ENCODE peak calls at places on chromosomes 3 and 15, in four cellular contexts. G is transverse colon, K is fibroblast of lung, Q is GM23248. A is an unnamed sample.
A peak's percentile ranks its signal among the peaks of the same experiment; 100 is the strongest.

GRCh38 chr3:136802481-136802996 is 16.4 kb upstream of the SLC35G2 start:
- DNase-seq in G (no peak), K (peak; percentile 36), Q (peak; percentile 48), A (no peak)

GRCh38 chr3:69122398-69122797 is at the start of gene LMOD3:
- DNase-seq in G (no peak), K (peak; percentile 37), Q (no peak), A (no peak)

GRCh38 chr3:195282982-195283381 is 12.0 kb upstream of the XXYLT1 start:
- DNase-seq in G (no peak), K (no peak), Q (no peak), A (no peak)

GRCh38 chr3:158617982-158618875 is 26.1 kb upstream of the GFM1 start:
- DNase-seq in G (no peak), K (no peak), Q (no peak), A (no peak)

GRCh38 chr15:95405447-95405846 is 925.1 kb upstream of the NR2F2 start:
- DNase-seq in G (no peak), K (peak; percentile 75), Q (peak; percentile 29), A (no peak)

GRCh38 chr15:100959066-100960050 is 40.2 kb downstream of the LRRK1 start:
- DNase-seq in G (no peak), K (no peak), Q (no peak), A (no peak)

GRCh38 chr15:45393851-45394250 is 15.5 kb upstream of the GATM start:
- DNase-seq in G (no peak), K (no peak), Q (peak; percentile 21), A (no peak)

GRCh38 chr3:189137416-189137815 is 34.4 kb upstream of the TPRG1 start:
- DNase-seq in G (no peak), K (no peak), Q (no peak), A (no peak)

GRCh38 chr3:166080096-166080495 is 242.9 kb upstream of the BCHE start:
- DNase-seq in G (no peak), K (no peak), Q (no peak), A (no peak)

GRCh38 chr3:46668591-46668990 is 24.9 kb downstream of the ALS2CL start:
- DNase-seq in G (peak; percentile 5), K (no peak), Q (no peak), A (no peak)

GRCh38 chr3:79766474-79767193 is 1.2 kb downstream of the ROBO1 start:
- DNase-seq in G (no peak), K (peak; percentile 5), Q (no peak), A (no peak)

GRCh38 chr15:91853968-91854943 is 748 bp downstream of the SLCO3A1 start:
- DNase-seq in G (peak; percentile 57), K (peak; percentile 10), Q (peak; percentile 73), A (peak; percentile 29)

GRCh38 chr15:51193526-51193925 is 98.8 kb upstream of the TNFAIP8L3 start:
- DNase-seq in G (no peak), K (no peak), Q (no peak), A (no peak)

GRCh38 chr15:59035157-59035556 is 47.7 kb downstream of the RNF111 start:
- DNase-seq in G (no peak), K (no peak), Q (no peak), A (no peak)

GRCh38 chr15:101055411-101055810 is 136.3 kb downstream of the LRRK1 start:
- DNase-seq in G (no peak), K (no peak), Q (no peak), A (no peak)

GRCh38 chr3:46442591-46443530 is 21.8 kb downstream of the LTF start:
- DNase-seq in G (peak; percentile 72), K (peak; percentile 60), Q (peak; percentile 58), A (no peak)

GRCh38 chr15:60569596-60569995 is 90.7 kb upstream of the ICE2 start:
- DNase-seq in G (no peak), K (no peak), Q (no peak), A (no peak)

GRCh38 chr3:38576131-38577088 is 73.1 kb downstream of the SCN5A start:
- DNase-seq in G (peak; percentile 4), K (no peak), Q (no peak), A (no peak)

GRCh38 chr3:118938183-118938961 is 96.3 kb downstream of the IGSF11 start:
- DNase-seq in G (no peak), K (peak; percentile 5), Q (no peak), A (no peak)

GRCh38 chr3:40497288-40497687 is 8.6 kb upstream of the ZNF620 start:
- DNase-seq in G (no peak), K (no peak), Q (no peak), A (no peak)

GRCh38 chr3:17585561-17586325 is 156.7 kb downstream of the TBC1D5 start:
- DNase-seq in G (no peak), K (no peak), Q (no peak), A (no peak)

GRCh38 chr3:37504583-37505357 is 330.4 kb upstream of the LRRFIP2 start:
- DNase-seq in G (no peak), K (no peak), Q (no peak), A (no peak)

GRCh38 chr3:24446032-24446431 is 48.6 kb downstream of the THRB start:
- DNase-seq in G (no peak), K (no peak), Q (no peak), A (no peak)

GRCh38 chr15:23797747-23798157 is 110.6 kb upstream of the NDN start:
- DNase-seq in G (no peak), K (no peak), Q (no peak), A (no peak)

GRCh38 chr3:19888428-19889152 is 45.4 kb downstream of the EFHB start:
- DNase-seq in G (no peak), K (no peak), Q (peak; percentile 23), A (no peak)

GRCh38 chr3:150798122-150798618 is 35.2 kb upstream of the SIAH2 start:
- DNase-seq in G (peak; percentile 14), K (no peak), Q (no peak), A (no peak)

GRCh38 chr15:34783471-34783870 is 11.9 kb downstream of the ACTC1 start:
- DNase-seq in G (no peak), K (no peak), Q (no peak), A (no peak)

GRCh38 chr3:142647856-142648255 is 51.7 kb downstream of the PLS1 start:
- DNase-seq in G (peak; percentile 64), K (no peak), Q (peak; percentile 41), A (no peak)

GRCh38 chr15:81450721-81451120 is 76.7 kb upstream of the TMC3 start:
- DNase-seq in G (no peak), K (no peak), Q (no peak), A (no peak)

GRCh38 chr15:90300988-90301715 is 35.7 kb downstream of the NGRN start:
- DNase-seq in G (peak; percentile 69), K (peak; percentile 35), Q (peak; percentile 51), A (peak; percentile 48)

GRCh38 chr15:28185148-28185895 is 86.2 kb upstream of the OCA2 start:
- DNase-seq in G (no peak), K (no peak), Q (no peak), A (no peak)

GRCh38 chr15:43469867-43470266 is 23.1 kb downstream of the TP53BP1 start:
- DNase-seq in G (no peak), K (peak; percentile 60), Q (peak; percentile 76), A (no peak)

GRCh38 chr15:77483426-77483825 is 62.7 kb downstream of the HMG20A start:
- DNase-seq in G (no peak), K (no peak), Q (no peak), A (no peak)

GRCh38 chr15:25783607-25784131 is 79.5 kb downstream of the ATP10A start:
- DNase-seq in G (no peak), K (peak; percentile 28), Q (peak; percentile 72), A (no peak)

GRCh38 chr15:99844150-99844549 is 110.9 kb upstream of the LYSMD4 start:
- DNase-seq in G (no peak), K (no peak), Q (no peak), A (no peak)

GRCh38 chr3:90055721-90056120 is 948.3 kb downstream of the EPHA3 start:
- DNase-seq in G (no peak), K (peak; percentile 77), Q (no peak), A (no peak)

GRCh38 chr3:41966206-41966605 is 4.3 kb upstream of the ULK4 start:
- DNase-seq in G (no peak), K (no peak), Q (no peak), A (no peak)

GRCh38 chr3:30752961-30753360 is 141.5 kb downstream of the GADL1 start:
- DNase-seq in G (peak; percentile 41), K (peak; percentile 87), Q (peak; percentile 88), A (no peak)

GRCh38 chr3:155202626-155203025 is 90.9 kb downstream of the STRIT1 start:
- DNase-seq in G (no peak), K (peak; percentile 89), Q (peak; percentile 79), A (no peak)
- H3K9me3 ChIP-seq in G (no peaks in the 10 kb centered on the region), K (no peaks in the 10 kb centered on the region), Q (no peaks in the 10 kb centered on the region), A (no peaks in the 10 kb centered on the region)

DNA sequence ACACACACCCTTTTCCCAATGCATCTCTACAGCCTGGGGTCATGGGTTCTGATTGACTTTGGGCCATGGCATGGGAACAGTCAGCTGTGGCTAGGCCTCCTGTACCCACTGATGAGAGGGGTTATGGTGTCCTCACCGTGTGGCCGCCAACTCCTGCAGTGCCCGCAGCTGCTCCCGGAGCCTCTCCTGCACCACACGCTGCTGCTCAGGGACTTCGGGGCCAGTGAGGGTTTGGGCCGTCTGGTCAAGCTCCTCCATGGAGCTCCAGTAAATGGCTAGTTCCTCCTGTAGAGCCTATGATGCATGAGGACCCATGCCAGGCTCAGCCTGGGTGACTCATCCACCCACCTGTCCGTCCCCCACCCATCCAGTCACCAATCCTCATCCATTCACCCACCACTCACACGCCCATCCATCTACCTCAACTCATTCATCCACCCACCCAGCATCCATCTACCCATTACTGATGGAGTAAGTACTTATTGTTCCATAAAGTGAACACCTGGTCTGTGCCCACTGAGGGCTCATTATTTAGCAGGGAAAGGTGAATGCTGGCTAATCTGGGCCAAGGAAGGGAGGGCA is 21.6 kb downstream of the SPTBN5 start:
- DNase-seq in G (no peak), K (no peak), Q (no peak), A (no peak)
- H3K9me3 ChIP-seq in G (no peaks in the 10 kb centered on the region), K (no peaks in the 10 kb centered on the region), Q (no peaks in the 10 kb centered on the region), A (no peaks in the 10 kb centered on the region)

DNA sequence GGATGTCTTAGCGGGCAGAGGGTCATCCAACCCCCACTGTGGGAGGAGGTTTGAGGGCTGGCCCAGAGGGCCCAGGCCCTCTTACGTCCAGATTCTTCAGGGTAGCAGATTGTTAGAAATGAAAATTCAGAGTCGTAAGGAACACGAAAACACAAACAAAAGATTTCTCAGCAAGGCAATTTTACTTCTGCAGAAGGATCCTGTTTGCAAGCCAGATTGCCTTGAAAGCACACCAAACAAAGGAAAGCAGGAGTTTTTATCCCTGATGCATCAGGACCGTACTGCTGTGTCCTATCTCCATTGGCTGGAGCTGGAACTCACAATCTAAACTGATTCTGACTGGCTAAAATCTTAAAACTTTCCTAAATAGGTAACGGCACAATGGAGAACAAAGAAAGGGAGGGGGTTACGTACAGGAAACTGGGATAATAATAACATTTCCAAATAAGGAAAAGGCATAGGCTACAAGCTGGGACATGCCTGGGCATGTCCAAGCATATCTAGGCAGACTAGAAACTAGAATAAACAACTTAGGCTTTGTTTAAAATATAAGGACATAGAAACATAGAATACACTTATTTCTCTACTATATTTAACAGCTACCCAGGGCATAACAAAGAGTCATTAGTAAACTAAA is 97.3 kb upstream of the C2CD4B start:
- DNase-seq in G (no peak), K (peak; percentile 36), Q (no peak), A (no peak)
- H3K9me3 ChIP-seq in G (peaks cover 22% of the 10 kb centered on the region), K (no peaks in the 10 kb centered on the region), Q (no peaks in the 10 kb centered on the region), A (peaks cover 8% of the 10 kb centered on the region)

GRCh38 chr15:96542130-96542770 is 211.8 kb downstream of the NR2F2 start:
- DNase-seq in G (no peak), K (no peak), Q (no peak), A (no peak)

GRCh38 chr15:96538506-96538905 is 208.0 kb downstream of the NR2F2 start:
- DNase-seq in G (no peak), K (no peak), Q (no peak), A (no peak)

GRCh38 chr15:96544162-96544756 is 213.8 kb downstream of the NR2F2 start:
- DNase-seq in G (no peak), K (no peak), Q (no peak), A (no peak)

GRCh38 chr15:96535148-96535547 is 204.6 kb downstream of the NR2F2 start:
- DNase-seq in G (no peak), K (no peak), Q (no peak), A (no peak)

GRCh38 chr15:96540283-96540682 is 209.8 kb downstream of the NR2F2 start:
- DNase-seq in G (no peak), K (no peak), Q (no peak), A (no peak)
- H3K9me3 ChIP-seq in G (no peaks in the 10 kb centered on the region), K (no peaks in the 10 kb centered on the region), Q (no peaks in the 10 kb centered on the region), A (no peaks in the 10 kb centered on the region)